ENCODE peak calls at places on chromosomes 4 and X, in five cellular contexts. One of them, this sample, is unnamed.

GRCh38 chr4:76696109-76696508 is 201.8 kb downstream of the SOWAHB start:
- DNase-seq in PC-3: peak
- DNase-seq in neural progenitor cell: peak
- DNase-seq in lung microvascular endothelial cell: no peak
- DNase-seq in H4: no peak
- DNase-seq in this sample: no peak

GRCh38 chrX:42399632-42400024 is 378.3 kb downstream of the PPP1R2C start:
- DNase-seq in PC-3: no peak
- DNase-seq in neural progenitor cell: no peak
- DNase-seq in lung microvascular endothelial cell: no peak
- DNase-seq in H4: peak
- DNase-seq in this sample: no peak

GRCh38 chr4:48375651-48376291 is 34.4 kb downstream of the SLAIN2 start:
- DNase-seq in PC-3: peak
- DNase-seq in neural progenitor cell: no peak
- DNase-seq in lung microvascular endothelial cell: peak
- DNase-seq in H4: peak
- DNase-seq in this sample: peak

GRCh38 chr4:139921551-139922184 is 232.3 kb downstream of the MAML3 start:
- DNase-seq in PC-3: peak
- DNase-seq in neural progenitor cell: peak
- DNase-seq in lung microvascular endothelial cell: no peak
- DNase-seq in H4: no peak
- DNase-seq in this sample: no peak

GRCh38 chr4:186297013-186297645 is 31.1 kb downstream of the F11 start:
- DNase-seq in PC-3: peak
- DNase-seq in neural progenitor cell: peak
- DNase-seq in lung microvascular endothelial cell: peak
- DNase-seq in H4: peak
- DNase-seq in this sample: peak

GRCh38 chr4:116952530-116953108 is 132.8 kb downstream of the TRAM1L1 start:
- DNase-seq in PC-3: no peak
- DNase-seq in neural progenitor cell: no peak
- DNase-seq in lung microvascular endothelial cell: no peak
- DNase-seq in H4: no peak
- DNase-seq in this sample: no peak

GRCh38 chrX:123742440-123742839 is 9.6 kb upstream of the THOC2 start:
- DNase-seq in PC-3: no peak
- DNase-seq in neural progenitor cell: no peak
- DNase-seq in lung microvascular endothelial cell: no peak
- DNase-seq in H4: no peak
- DNase-seq in this sample: no peak

GRCh38 chrX:10582945-10583344 is 37.4 kb downstream of the MID1 start:
- DNase-seq in PC-3: peak
- DNase-seq in neural progenitor cell: no peak
- DNase-seq in lung microvascular endothelial cell: no peak
- DNase-seq in H4: no peak
- DNase-seq in this sample: no peak

GRCh38 chr4:40350627-40351227 is 15.6 kb downstream of the CHRNA9 start:
- DNase-seq in PC-3: no peak
- DNase-seq in neural progenitor cell: no peak
- DNase-seq in lung microvascular endothelial cell: no peak
- DNase-seq in H4: no peak
- DNase-seq in this sample: peak

GRCh38 chrX:42740456-42740855 is 37.5 kb downstream of the PPP1R2C start:
- DNase-seq in PC-3: no peak
- DNase-seq in neural progenitor cell: no peak
- DNase-seq in lung microvascular endothelial cell: no peak
- DNase-seq in H4: no peak
- DNase-seq in this sample: no peak

GRCh38 chrX:11458175-11458574 is 165.0 kb downstream of the AMELX start:
- DNase-seq in PC-3: peak
- DNase-seq in neural progenitor cell: no peak
- DNase-seq in lung microvascular endothelial cell: no peak
- DNase-seq in H4: peak
- DNase-seq in this sample: no peak

GRCh38 chr4:147828361-147828760 is 96.5 kb downstream of the ARHGAP10 start:
- DNase-seq in PC-3: peak
- DNase-seq in neural progenitor cell: no peak
- DNase-seq in lung microvascular endothelial cell: no peak
- DNase-seq in H4: no peak
- DNase-seq in this sample: peak

GRCh38 chrX:42023122-42023521 is 99.8 kb upstream of the CASK start:
- DNase-seq in PC-3: no peak
- DNase-seq in neural progenitor cell: no peak
- DNase-seq in lung microvascular endothelial cell: no peak
- DNase-seq in H4: no peak
- DNase-seq in this sample: no peak

GRCh38 chr4:147984065-147984777 is 252.3 kb downstream of the ARHGAP10 start:
- DNase-seq in PC-3: peak
- DNase-seq in neural progenitor cell: peak
- DNase-seq in lung microvascular endothelial cell: peak
- DNase-seq in H4: peak
- DNase-seq in this sample: peak

GRCh38 chr4:168119870-168120269 is 27.5 kb downstream of the ANXA10 start:
- DNase-seq in PC-3: no peak
- DNase-seq in neural progenitor cell: no peak
- DNase-seq in lung microvascular endothelial cell: no peak
- DNase-seq in H4: no peak
- DNase-seq in this sample: no peak

GRCh38 chrX:130895299-130895698 is 7.7 kb downstream of the ENOX2 start:
- DNase-seq in PC-3: no peak
- DNase-seq in neural progenitor cell: no peak
- DNase-seq in lung microvascular endothelial cell: no peak
- DNase-seq in H4: no peak
- DNase-seq in this sample: no peak

This sample was measured in RWPE1.